ENCODE peak calls at places on chromosomes 5 and 9, in six cellular contexts. X is naive B cell; H is T follicular helper cell; R is sciatic nerve; G is activated CD8-positive, alpha-beta memory T cell treated with anti-CD3 and anti-CD28 coated beads, Interleukin-2, amount 10 ng/mL, durations not matched to agents 7 days and 5 days; V is type B pancreatic cell. S is an unnamed sample.

GRCh38 chr9:77826621-77827020 is 178.5 kb upstream of the GNA14 start:
- DNase-seq in X (no peak), H (no peak), R (no peak), G (no peak), V (no peak), S (no peak)

GRCh38 chr5:35229076-35230042 is 928 bp downstream of the PRLR start:
- DNase-seq in X (no peak), H (no peak), R (no peak), G (no peak), V (no peak), S (no peak)

GRCh38 chr5:66560371-66560770 is 35.8 kb upstream of the MAST4 start:
- DNase-seq in X (no peak), H (no peak), R (no peak), G (no peak), V (no peak), S (no peak)

GRCh38 chr5:180330810-180331646 is 22.1 kb downstream of the GFPT2 start:
- DNase-seq in X (no peak), H (no peak), R (no peak), G (no peak), V (no peak), S (no peak)

GRCh38 chr9:112081918-112082729 is 93.0 kb downstream of the SUSD1 start:
- DNase-seq in X (no peak), H (no peak), R (no peak), G (no peak), V (no peak), S (no peak)

GRCh38 chr5:65907138-65907537 is 19.2 kb upstream of the ERBIN start:
- DNase-seq in X (no peak), H (no peak), R (no peak), G (no peak), V (no peak), S (no peak)

GRCh38 chr5:134543820-134544692 is 18.6 kb downstream of the JADE2 start:
- DNase-seq in X (peak), H (no peak), R (no peak), G (peak), V (no peak), S (no peak)

GRCh38 chr9:31486630-31487029 is 897.8 kb upstream of the ACO1 start:
- DNase-seq in X (no peak), H (no peak), R (no peak), G (no peak), V (no peak), S (no peak)

GRCh38 chr5:157559301-157559700 is 16.3 kb downstream of the ADAM19 start:
- DNase-seq in X (no peak), H (no peak), R (no peak), G (no peak), V (no peak), S (no peak)

GRCh38 chr9:80157128-80157527 is 585.4 kb downstream of the TLE4 start:
- DNase-seq in X (no peak), H (no peak), R (no peak), G (no peak), V (no peak), S (no peak)

GRCh38 chr5:132655821-132656773 is 1.9 kb upstream of the IL13 start:
- DNase-seq in X (no peak), H (no peak), R (no peak), G (peak), V (peak), S (no peak)

GRCh38 chr5:84016090-84016489 is 295.4 kb upstream of the HAPLN1 start:
- DNase-seq in X (no peak), H (no peak), R (no peak), G (no peak), V (no peak), S (no peak)

GRCh38 chr5:133386662-133387061 is 225.7 kb downstream of the FSTL4 start:
- DNase-seq in X (no peak), H (no peak), R (no peak), G (peak), V (peak), S (no peak)

GRCh38 chr5:112390327-112390726 is 28.8 kb downstream of the EPB41L4A start:
- DNase-seq in X (no peak), H (no peak), R (no peak), G (no peak), V (no peak), S (no peak)

GRCh38 chr9:93577045-93577939 is 908 bp downstream of the PHF2 start:
- DNase-seq in X (no peak), H (no peak), R (no peak), G (peak), V (no peak), S (peak)

GRCh38 chr9:124427281-124427680 is 12.0 kb upstream of the PSMB7 start:
- DNase-seq in X (no peak), H (no peak), R (no peak), G (no peak), V (no peak), S (peak)

GRCh38 chr5:52007230-52007858 is 624.1 kb downstream of the ISL1 start:
- DNase-seq in X (no peak), H (no peak), R (no peak), G (no peak), V (no peak), S (no peak)

GRCh38 chr5:36442352-36442751 is 140.7 kb upstream of the RANBP3L start:
- DNase-seq in X (no peak), H (no peak), R (no peak), G (no peak), V (no peak), S (no peak)

GRCh38 chr9:90065001-90065400 is 460.2 kb downstream of the GADD45G start:
- DNase-seq in X (no peak), H (no peak), R (no peak), G (no peak), V (no peak), S (no peak)

GRCh38 chr9:69086769-69087168 is 51.2 kb downstream of the FXN start:
- DNase-seq in X (no peak), H (no peak), R (no peak), G (no peak), V (no peak), S (no peak)

GRCh38 chr5:5622806-5623205 is 200.3 kb downstream of the ICE1 start:
- DNase-seq in X (no peak), H (no peak), R (no peak), G (no peak), V (no peak), S (no peak)

GRCh38 chr5:26009742-26010141 is 1028.6 kb downstream of the CDH9 start:
- DNase-seq in X (no peak), H (no peak), R (peak), G (no peak), V (no peak), S (no peak)

GRCh38 chr5:142437563-142437962 is 112.7 kb upstream of the SPRY4 start:
- DNase-seq in X (no peak), H (no peak), R (no peak), G (no peak), V (no peak), S (no peak)

GRCh38 chr9:83219154-83219923 is 156.4 kb upstream of the RASEF start:
- DNase-seq in X (no peak), H (no peak), R (peak), G (peak), V (peak), S (peak)

GRCh38 chr9:130041648-130042405 is 1.2 kb downstream of the FNBP1 start:
- DNase-seq in X (no peak), H (no peak), R (no peak), G (no peak), V (no peak), S (no peak)

GRCh38 chr9:16445141-16445920 is 425.1 kb downstream of the BNC2 start:
- DNase-seq in X (no peak), H (no peak), R (no peak), G (no peak), V (no peak), S (no peak)

GRCh38 chr9:121736147-121736721 is 84.8 kb downstream of the DAB2IP start:
- DNase-seq in X (no peak), H (no peak), R (peak), G (no peak), V (no peak), S (peak)

GRCh38 chr5:116600876-116601275 is 26.3 kb upstream of the SEMA6A start:
- DNase-seq in X (no peak), H (no peak), R (no peak), G (no peak), V (no peak), S (no peak)

GRCh38 chr5:91381774-91382492 is 1.2 kb downstream of the ARRDC3 start:
- DNase-seq in X (peak), H (peak), R (peak), G (peak), V (peak), S (no peak)

GRCh38 chr5:53677632-53678031 is 117.2 kb downstream of the NDUFS4 start:
- DNase-seq in X (no peak), H (no peak), R (no peak), G (no peak), V (no peak), S (no peak)

GRCh38 chr9:137582286-137582860 is 3.6 kb upstream of the DPH7 start:
- DNase-seq in X (no peak), H (no peak), R (no peak), G (peak), V (no peak), S (no peak)

S was measured in mesenteric fat pad.